ENCODE peak calls at places on chromosomes 11 and 22, in eight cellular contexts. A, P, J, Q, G, D, M and N are unnamed samples.

GRCh38 chr11:27524155-27524554 is 17.6 kb upstream of the LIN7C start:
- DNase-seq in A (no peak), P (no peak), J (no peak), Q (peak), G (peak), D (no peak), M (no peak), N (peak)

GRCh38 chr22:20804650-20805049 is 30.7 kb downstream of the SERPIND1 start:
- DNase-seq in A (no peak), P (no peak), J (no peak), Q (no peak), G (no peak), D (no peak), M (no peak), N (no peak)

GRCh38 chr11:93727985-93728791 is 13.1 kb downstream of the TAF1D start:
- DNase-seq in A (no peak), P (no peak), J (no peak), Q (no peak), G (peak), D (no peak), M (no peak), N (no peak)

GRCh38 chr11:69002101-69002742 is 10.8 kb downstream of the MRGPRF start:
- DNase-seq in A (no peak), P (no peak), J (no peak), Q (no peak), G (no peak), D (no peak), M (peak), N (no peak)

GRCh38 chr11:70105755-70106571 is 27.8 kb downstream of the ANO1 start:
- DNase-seq in A (no peak), P (no peak), J (no peak), Q (no peak), G (no peak), D (no peak), M (peak), N (no peak)

GRCh38 chr11:105229758-105230157 is 90.2 kb upstream of the CARD18 start:
- DNase-seq in A (no peak), P (no peak), J (no peak), Q (no peak), G (peak), D (no peak), M (no peak), N (no peak)

GRCh38 chr22:42326786-42327185 is 56.3 kb upstream of the TCF20 start:
- DNase-seq in A (no peak), P (no peak), J (no peak), Q (peak), G (peak), D (no peak), M (no peak), N (no peak)

GRCh38 chr11:45031912-45032519 is 81.3 kb upstream of the TP53I11 start:
- DNase-seq in A (peak), P (no peak), J (no peak), Q (no peak), G (no peak), D (no peak), M (no peak), N (no peak)

GRCh38 chr11:25435197-25435596 is 896.7 kb upstream of the ANO3 start:
- DNase-seq in A (no peak), P (no peak), J (no peak), Q (no peak), G (no peak), D (no peak), M (no peak), N (no peak)

GRCh38 chr11:76685237-76685636 is 14.7 kb upstream of the LRRC32 start:
- DNase-seq in A (no peak), P (no peak), J (no peak), Q (no peak), G (no peak), D (no peak), M (peak), N (no peak)

GRCh38 chr11:92882828-92883611 is 86.4 kb upstream of the MTNR1B start:
- DNase-seq in A (no peak), P (no peak), J (no peak), Q (no peak), G (no peak), D (no peak), M (peak), N (no peak)

GRCh38 chr11:109026891-109027489 is 362.1 kb downstream of the DDX10 start:
- DNase-seq in A (no peak), P (no peak), J (no peak), Q (peak), G (peak), D (no peak), M (no peak), N (no peak)

GRCh38 chr11:122853971-122854446 is 15.7 kb downstream of the CRTAM start:
- DNase-seq in A (peak), P (peak), J (no peak), Q (peak), G (peak), D (peak), M (no peak), N (peak)

GRCh38 chr11:129639300-129639699 is 176.3 kb upstream of the TMEM45B start:
- DNase-seq in A (no peak), P (no peak), J (no peak), Q (peak), G (peak), D (no peak), M (no peak), N (peak)

GRCh38 chr11:10490398-10491232 is 35.6 kb downstream of the AMPD3 start:
- DNase-seq in A (peak), P (peak), J (peak), Q (peak), G (peak), D (no peak), M (peak), N (no peak)

GRCh38 chr11:61948505-61948904 is 1.6 kb upstream of the BEST1 start:
- DNase-seq in A (no peak), P (peak), J (no peak), Q (no peak), G (no peak), D (no peak), M (no peak), N (no peak)

GRCh38 chr11:3021125-3021524 is 29.0 kb upstream of the NAP1L4 start:
- DNase-seq in A (no peak), P (no peak), J (no peak), Q (peak), G (peak), D (peak), M (peak), N (no peak)

GRCh38 chr22:31537019-31537535 is 40.7 kb downstream of the SFI1 start:
- DNase-seq in A (no peak), P (no peak), J (no peak), Q (no peak), G (no peak), D (no peak), M (no peak), N (no peak)

GRCh38 chr11:6030658-6031057 is at the start of gene OR56A1:
- DNase-seq in A (no peak), P (no peak), J (no peak), Q (no peak), G (no peak), D (no peak), M (no peak), N (no peak)

GRCh38 chr11:6258571-6258998 is 1.1 kb upstream of the CCKBR start:
- DNase-seq in A (no peak), P (no peak), J (peak), Q (peak), G (no peak), D (no peak), M (no peak), N (no peak)

GRCh38 chr11:2580061-2580421 is 119.8 kb downstream of the KCNQ1OT1 start:
- DNase-seq in A (no peak), P (peak), J (no peak), Q (no peak), G (no peak), D (no peak), M (peak), N (no peak)

GRCh38 chr11:57406337-57406904 is 16.0 kb upstream of the PRG2 start:
- DNase-seq in A (no peak), P (no peak), J (no peak), Q (peak), G (peak), D (no peak), M (no peak), N (no peak)

GRCh38 chr11:106986261-106986660 is 32.0 kb downstream of the GUCY1A2 start:
- DNase-seq in A (no peak), P (no peak), J (no peak), Q (peak), G (peak), D (no peak), M (no peak), N (no peak)

GRCh38 chr11:19683141-19683805 is 29.4 kb upstream of the NAV2 start:
- DNase-seq in A (peak), P (no peak), J (no peak), Q (no peak), G (no peak), D (no peak), M (no peak), N (no peak)

GRCh38 chr22:45896153-45896951 is 80.6 kb downstream of the WNT7B start:
- DNase-seq in A (no peak), P (no peak), J (no peak), Q (no peak), G (no peak), D (no peak), M (peak), N (peak)

GRCh38 chr22:43828711-43829447 is 16.8 kb upstream of the EFCAB6 start:
- DNase-seq in A (peak), P (peak), J (no peak), Q (peak), G (peak), D (no peak), M (no peak), N (no peak)

GRCh38 chr11:57430946-57431345 is 4.0 kb upstream of the SLC43A3 start:
- DNase-seq in A (no peak), P (no peak), J (no peak), Q (no peak), G (no peak), D (no peak), M (no peak), N (no peak)

GRCh38 chr11:126992065-126992803 is 8.3 kb downstream of the KIRREL3 start:
- DNase-seq in A (no peak), P (no peak), J (no peak), Q (peak), G (peak), D (no peak), M (no peak), N (peak)

GRCh38 chr11:101346591-101346990 is 217.0 kb upstream of the PGR start:
- DNase-seq in A (no peak), P (no peak), J (no peak), Q (no peak), G (peak), D (no peak), M (no peak), N (no peak)

GRCh38 chr11:111714522-111714921 is 51.7 kb downstream of the PPP2R1B start:
- DNase-seq in A (no peak), P (no peak), J (no peak), Q (no peak), G (no peak), D (no peak), M (no peak), N (no peak)

GRCh38 chr22:35961480-35961902 is 67.1 kb downstream of the RBFOX2 start:
- DNase-seq in A (peak), P (no peak), J (peak), Q (peak), G (peak), D (no peak), M (peak), N (no peak)

GRCh38 chr11:85575388-85575787 is 51.8 kb downstream of the DLG2 start:
- DNase-seq in A (no peak), P (no peak), J (no peak), Q (no peak), G (no peak), D (no peak), M (no peak), N (no peak)

GRCh38 chr11:11584446-11584810 is 37.4 kb downstream of the GALNT18 start:
- DNase-seq in A (peak), P (no peak), J (no peak), Q (peak), G (peak), D (no peak), M (no peak), N (peak)

GRCh38 chr11:47152953-47153950 is 23.4 kb downstream of the ARFGAP2 start:
- DNase-seq in A (peak), P (peak), J (peak), Q (peak), G (peak), D (peak), M (no peak), N (no peak)

GRCh38 chr11:44621140-44621681 is 55.7 kb downstream of the CD82 start:
- DNase-seq in A (peak), P (peak), J (peak), Q (peak), G (peak), D (peak), M (peak), N (no peak)

DNA sequence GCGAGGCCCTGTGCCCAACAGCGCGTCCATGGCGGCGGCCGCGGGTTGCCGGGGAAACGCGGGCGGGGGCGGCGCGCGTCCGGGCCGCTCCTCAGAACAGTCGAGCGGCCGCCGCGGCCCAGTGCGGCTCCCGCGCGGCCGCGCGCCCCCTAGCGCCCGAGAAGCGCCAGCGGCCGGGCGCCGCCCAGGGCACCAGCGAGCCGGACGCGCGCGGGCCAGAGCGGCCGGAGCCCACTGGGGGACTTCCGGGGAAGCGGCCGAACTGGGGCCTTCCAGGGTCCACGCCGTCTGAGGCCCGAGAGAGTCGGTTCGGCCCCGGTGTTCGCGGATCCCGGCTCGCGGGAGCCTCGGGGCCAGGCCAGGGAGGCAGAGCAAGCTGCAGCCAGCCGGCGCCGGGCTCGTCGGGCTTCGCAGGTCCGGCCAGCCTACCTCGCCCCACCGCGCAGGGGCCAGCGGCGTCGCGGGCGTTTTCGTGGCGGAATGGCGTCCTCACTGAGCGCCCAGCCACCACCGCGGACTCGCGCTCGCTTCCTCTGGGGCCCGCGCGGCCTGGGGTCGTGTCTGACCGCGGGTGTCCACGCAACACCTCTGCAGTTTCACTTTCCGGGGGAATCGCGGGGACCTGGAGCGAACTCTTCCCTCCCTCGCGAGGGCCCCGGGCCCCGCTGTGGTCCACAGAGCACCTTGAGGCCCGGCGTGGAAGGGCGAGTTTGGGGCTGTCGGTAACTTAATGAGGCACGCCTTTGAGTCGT is at the start of gene DENND6B:
- DNase-seq in A (no peak), P (peak), J (peak), Q (peak), G (peak), D (peak), M (peak), N (no peak)
- H3K27ac ChIP-seq in A (peak), P (peak), J (peak), Q (peak), G (peak), D (peak), M (peak), N (peak)

GRCh38 chr22:17980638-17981051 is 43.7 kb downstream of the MICAL3 start:
- DNase-seq in A (no peak), P (no peak), J (no peak), Q (no peak), G (peak), D (peak), M (no peak), N (no peak)
- H3K27ac ChIP-seq in A (peak), P (no peak), J (no peak), Q (no peak), G (peak), D (peak), M (no peak), N (no peak)

GRCh38 chr22:39244496-39245129 is at the start of gene PDGFB:
- DNase-seq in A (no peak), P (no peak), J (no peak), Q (no peak), G (no peak), D (no peak), M (peak), N (no peak)
- H3K27ac ChIP-seq in A (peak), P (no peak), J (peak), Q (no peak), G (no peak), D (no peak), M (peak), N (peak)

DNA sequence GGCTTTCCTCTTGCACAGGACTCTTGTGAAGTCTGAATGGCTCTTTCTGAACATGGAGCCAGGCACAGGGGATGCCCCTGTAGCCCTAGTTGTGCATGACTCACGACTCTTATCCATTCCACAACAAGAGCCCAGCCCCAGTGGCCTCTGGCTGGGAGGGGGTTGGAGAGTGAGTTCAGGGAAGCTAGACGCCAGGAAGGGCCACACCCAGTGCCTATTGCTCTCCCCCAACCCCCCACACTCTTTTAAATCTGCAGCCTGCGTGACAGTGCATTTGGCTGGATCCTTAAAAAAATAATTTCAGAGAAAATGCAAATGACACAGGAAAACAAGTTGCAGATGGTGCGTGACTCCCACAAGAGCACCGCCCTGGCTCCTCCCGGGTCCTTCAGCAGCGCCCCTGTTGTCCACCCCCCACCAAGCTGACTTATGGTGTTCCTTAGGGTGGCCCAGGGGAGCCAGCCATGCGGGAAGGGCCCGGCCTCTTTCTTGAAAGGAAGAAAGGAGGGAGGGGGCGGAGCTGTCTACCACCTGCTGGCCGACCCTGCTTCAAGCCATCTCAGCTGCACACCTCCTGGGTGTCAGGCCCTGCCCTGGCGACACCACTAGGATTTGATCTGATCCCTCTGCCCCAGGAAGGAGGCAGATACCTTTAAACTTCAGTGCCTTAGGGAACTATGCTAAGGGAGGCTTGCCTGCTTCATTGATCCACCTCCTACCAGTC is 74.7 kb downstream of the MN1 start:
- DNase-seq in A (peak), P (peak), J (no peak), Q (peak), G (peak), D (no peak), M (no peak), N (no peak)
- H3K27ac ChIP-seq in A (peak), P (no peak), J (peak), Q (peak), G (peak), D (no peak), M (peak), N (no peak)

GRCh38 chr11:73598719-73599379 is 937 bp upstream of the FAM168A start:
- DNase-seq in A (no peak), P (no peak), J (no peak), Q (no peak), G (no peak), D (no peak), M (no peak), N (no peak)
- H3K27ac ChIP-seq in A (peak), P (no peak), J (peak), Q (peak), G (peak), D (peak), M (peak), N (peak)

GRCh38 chr11:134399996-134400395 is 12.0 kb downstream of the B3GAT1 start:
- DNase-seq in A (no peak), P (no peak), J (no peak), Q (no peak), G (no peak), D (no peak), M (no peak), N (no peak)

GRCh38 chr11:134397304-134398078 is 14.6 kb downstream of the B3GAT1 start:
- DNase-seq in A (no peak), P (no peak), J (no peak), Q (no peak), G (no peak), D (no peak), M (no peak), N (no peak)

GRCh38 chr11:134399293-134399654 is 12.8 kb downstream of the B3GAT1 start:
- DNase-seq in A (no peak), P (no peak), J (no peak), Q (no peak), G (no peak), D (no peak), M (no peak), N (no peak)

GRCh38 chr11:134398644-134399292 is 13.3 kb downstream of the B3GAT1 start:
- DNase-seq in A (no peak), P (no peak), J (peak), Q (no peak), G (no peak), D (no peak), M (no peak), N (no peak)

GRCh38 chr11:134398079-134398444 is 14.0 kb downstream of the B3GAT1 start:
- DNase-seq in A (no peak), P (no peak), J (peak), Q (no peak), G (no peak), D (no peak), M (no peak), N (no peak)
- H3K27ac ChIP-seq in A (no peak), P (no peak), J (peak), Q (no peak), G (no peak), D (no peak), M (no peak), N (no peak)

GRCh38 chr11:35210886-35211546 is 72.0 kb downstream of the CD44 start:
- DNase-seq in A (no peak), P (no peak), J (no peak), Q (no peak), G (no peak), D (no peak), M (no peak), N (no peak)
- H3K27ac ChIP-seq in A (no peak), P (no peak), J (no peak), Q (no peak), G (no peak), D (no peak), M (peak), N (no peak)

GRCh38 chr22:32619614-32620426 is 145.2 kb downstream of the FBXO7 start:
- DNase-seq in A (peak), P (peak), J (no peak), Q (peak), G (peak), D (no peak), M (no peak), N (no peak)

GRCh38 chr22:32618461-32619140 is 144.0 kb downstream of the FBXO7 start:
- DNase-seq in A (no peak), P (peak), J (no peak), Q (no peak), G (no peak), D (no peak), M (no peak), N (no peak)

GRCh38 chr22:32617883-32618282 is 143.3 kb downstream of the FBXO7 start:
- DNase-seq in A (no peak), P (no peak), J (no peak), Q (no peak), G (no peak), D (no peak), M (no peak), N (no peak)

GRCh38 chr22:32615874-32616564 is 141.4 kb downstream of the FBXO7 start:
- DNase-seq in A (no peak), P (no peak), J (no peak), Q (no peak), G (no peak), D (no peak), M (no peak), N (no peak)

GRCh38 chr22:32617271-32617670 is 142.7 kb downstream of the FBXO7 start:
- DNase-seq in A (no peak), P (no peak), J (no peak), Q (peak), G (peak), D (no peak), M (no peak), N (no peak)
- H3K27ac ChIP-seq in A (peak), P (no peak), J (no peak), Q (no peak), G (no peak), D (no peak), M (peak), N (no peak)